ENCODE peak calls at places on chromosome 14, in eight cellular contexts. L is CD8-positive, alpha-beta T cell; O is esophagus squamous epithelium; P is A549; D is testis; R is upper lobe of right lung; E is psoas muscle; C is H1. G is an unnamed sample.

GRCh38 chr14:90383731-90384542 is 12.9 kb upstream of the CALM1 start:
- DNase-seq in L (peak; percentile 72), O (no peak), P (no peak), D (peak; percentile 75), R (peak; percentile 84), E (peak; percentile 81), C (no peak), G (no peak)

GRCh38 chr14:70811065-70811464 is 1.8 kb upstream of the MAP3K9 start:
- DNase-seq in L (no peak), O (no peak), P (no peak), D (no peak), R (no peak), E (no peak), C (no peak), G (no peak)

GRCh38 chr14:52044791-52045522 is 23.9 kb downstream of the NID2 start:
- DNase-seq in L (no peak), O (no peak), P (no peak), D (no peak), R (no peak), E (no peak), C (no peak), G (no peak)

GRCh38 chr14:54310151-54310851 is 86.5 kb upstream of the CDKN3 start:
- DNase-seq in L (no peak), O (no peak), P (no peak), D (no peak), R (no peak), E (no peak), C (no peak), G (no peak)

GRCh38 chr14:102930753-102931579 is 8.5 kb downstream of the AMN start:
- DNase-seq in L (no peak), O (no peak), P (no peak), D (no peak), R (no peak), E (peak; percentile 43), C (no peak), G (no peak)

GRCh38 chr14:104136472-104137296 is 1.7 kb upstream of the KIF26A start:
- DNase-seq in L (no peak), O (no peak), P (no peak), D (no peak), R (peak; percentile 62), E (peak; percentile 34), C (no peak), G (no peak)

GRCh38 chr14:89137514-89138163 is 279.4 kb downstream of the FOXN3 start:
- DNase-seq in L (no peak), O (peak; percentile 2), P (peak; percentile 43), D (no peak), R (peak; percentile 88), E (peak; percentile 64), C (no peak), G (no peak)

GRCh38 chr14:98297567-98297966 is 974.4 kb downstream of the BCL11B start:
- DNase-seq in L (no peak), O (no peak), P (no peak), D (no peak), R (no peak), E (no peak), C (no peak), G (no peak)

GRCh38 chr14:104559769-104560585 is 19.6 kb upstream of the C14orf180 start:
- DNase-seq in L (no peak), O (no peak), P (no peak), D (no peak), R (peak; percentile 56), E (peak; percentile 34), C (no peak), G (no peak)

GRCh38 chr14:55780156-55780946 is 200.3 kb downstream of the KTN1 start:
- DNase-seq in L (no peak), O (no peak), P (no peak), D (peak; percentile 18), R (no peak), E (peak; percentile 54), C (no peak), G (no peak)

GRCh38 chr14:51650721-51651387 is 856 bp upstream of the FRMD6 start:
- DNase-seq in L (no peak), O (no peak), P (no peak), D (peak; percentile 44), R (no peak), E (peak; percentile 58), C (no peak), G (no peak)

GRCh38 chr14:94998110-94998509 is 159.2 kb downstream of the DICER1 start:
- DNase-seq in L (no peak), O (no peak), P (no peak), D (no peak), R (no peak), E (no peak), C (no peak), G (no peak)

GRCh38 chr14:61322011-61322798 is 826 bp downstream of the PRKCH start:
- DNase-seq in L (peak; percentile 49), O (no peak), P (peak; percentile 6), D (no peak), R (peak; percentile 88), E (peak; percentile 71), C (no peak), G (no peak)

GRCh38 chr14:50501642-50502041 is 30.7 kb downstream of the MAP4K5 start:
- DNase-seq in L (no peak), O (no peak), P (peak; percentile 8), D (no peak), R (no peak), E (no peak), C (no peak), G (no peak)

GRCh38 chr14:74302160-74302628 is 540 bp downstream of the ABCD4 start:
- DNase-seq in L (no peak), O (no peak), P (peak; percentile 71), D (no peak), R (no peak), E (no peak), C (no peak), G (no peak)

GRCh38 chr14:51182166-51182565 is 57.9 kb upstream of the TMX1 start:
- DNase-seq in L (no peak), O (no peak), P (no peak), D (no peak), R (no peak), E (no peak), C (no peak), G (no peak)

GRCh38 chr14:34496007-34496678 is 34.1 kb upstream of the SPTSSA start:
- DNase-seq in L (no peak), O (no peak), P (no peak), D (peak; percentile 15), R (no peak), E (peak; percentile 79), C (no peak), G (no peak)

GRCh38 chr14:77111021-77111420 is 13.0 kb downstream of the CIPC start:
- DNase-seq in L (no peak), O (no peak), P (no peak), D (peak; percentile 72), R (peak; percentile 37), E (no peak), C (peak; percentile 59), G (peak; percentile 62)

GRCh38 chr14:34713681-34714319 is 593 bp downstream of the CFL2 start:
- DNase-seq in L (peak; percentile 19), O (no peak), P (no peak), D (peak; percentile 64), R (peak; percentile 72), E (peak; percentile 71), C (no peak), G (no peak)

GRCh38 chr14:52067873-52068740 is 752 bp downstream of the NID2 start:
- DNase-seq in L (no peak), O (no peak), P (peak; percentile 13), D (peak; percentile 35), R (peak; percentile 67), E (peak; percentile 54), C (no peak), G (no peak)

DNA sequence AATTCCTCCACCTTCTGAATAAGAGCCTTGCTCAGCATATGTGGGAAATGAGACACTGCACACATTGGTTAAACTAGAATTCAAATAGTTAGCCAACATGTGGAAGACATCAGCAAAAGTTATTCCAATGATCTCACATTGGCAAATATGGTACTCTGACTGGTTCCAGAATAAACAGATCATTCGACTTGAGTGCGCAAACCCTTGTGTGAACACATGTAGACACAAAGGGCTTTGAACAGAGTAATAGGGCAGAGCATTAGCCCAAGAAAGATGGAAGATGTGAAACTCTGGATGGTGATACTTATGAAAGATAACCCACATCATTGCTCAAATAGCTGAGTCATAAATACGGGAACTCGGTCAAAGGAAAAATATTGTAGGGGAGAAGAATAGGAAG is 1133.4 kb upstream of the SEL1L start:
- DNase-seq in L (no peak), O (no peak), P (no peak), D (no peak), R (no peak), E (no peak), C (no peak), G (no peak)
- H3K27ac ChIP-seq in L (no peak overlapping the region), O (peak overlapping the region; percentile 22), P (no peak overlapping the region), D (no peak overlapping the region), R (no peak overlapping the region), E (no peak overlapping the region), C (no peak overlapping the region), G (no peak overlapping the region)

GRCh38 chr14:58332514-58332913 is 34.2 kb downstream of the ARID4A start:
- DNase-seq in L (no peak), O (no peak), P (no peak), D (no peak), R (no peak), E (no peak), C (no peak), G (no peak)

GRCh38 chr14:58327019-58327418 is 28.7 kb downstream of the ARID4A start:
- DNase-seq in L (no peak), O (no peak), P (no peak), D (no peak), R (no peak), E (no peak), C (no peak), G (no peak)

GRCh38 chr14:58331111-58331510 is 32.8 kb downstream of the ARID4A start:
- DNase-seq in L (peak; percentile 92), O (peak; percentile 47), P (peak; percentile 11), D (peak; percentile 91), R (no peak), E (peak; percentile 78), C (no peak), G (peak; percentile 52)
- H3K27ac ChIP-seq in L (peak overlapping the region; percentile 51), O (peak overlapping the region; percentile 39), P (peak overlapping the region; percentile 12), D (peak overlapping the region; percentile 1), R (peak overlapping the region; percentile 80), E (no peak overlapping the region), C (no peak overlapping the region), G (peak overlapping the region; percentile 72)

GRCh38 chr14:40762685-40763084 is 844.0 kb upstream of the LRFN5 start:
- DNase-seq in L (no peak), O (no peak), P (no peak), D (no peak), R (no peak), E (no peak), C (no peak), G (no peak)

GRCh38 chr14:40757376-40757775 is 849.3 kb upstream of the LRFN5 start:
- DNase-seq in L (no peak), O (no peak), P (no peak), D (no peak), R (no peak), E (no peak), C (no peak), G (no peak)

GRCh38 chr14:40760703-40761102 is 846.0 kb upstream of the LRFN5 start:
- DNase-seq in L (no peak), O (no peak), P (no peak), D (no peak), R (no peak), E (no peak), C (no peak), G (no peak)

GRCh38 chr14:40762177-40762576 is 844.5 kb upstream of the LRFN5 start:
- DNase-seq in L (no peak), O (no peak), P (no peak), D (no peak), R (no peak), E (no peak), C (no peak), G (no peak)
- H3K27ac ChIP-seq in L (no peak overlapping the region), O (no peak overlapping the region), P (no peak overlapping the region), D (no peak overlapping the region), R (no peak overlapping the region), E (no peak overlapping the region), C (no peak overlapping the region), G (no peak overlapping the region)

GRCh38 chr14:24144451-24144850 is 2.0 kb downstream of the PSME2 start:
- DNase-seq in L (no peak), O (no peak), P (no peak), D (no peak), R (no peak), E (no peak), C (no peak), G (no peak)
- H3K27ac ChIP-seq in L (no peak overlapping the region), O (no peak overlapping the region), P (no peak overlapping the region), D (no peak overlapping the region), R (no peak overlapping the region), E (no peak overlapping the region), C (no peak overlapping the region), G (no peak overlapping the region)